ENCODE peak calls at places on chromosome 18, in five cellular contexts. C is fibroblast of pulmonary artery, M is OCI-LY7, N is transverse colon, Y is ovary. Z is an unnamed sample.

GRCh38 chr18:23228102-23229051 is 93.1 kb downstream of the CABLES1 start:
- DNase-seq in C (peak), M (peak), N (peak), Y (no peak), Z (no peak)

GRCh38 chr18:55587341-55588000 is 521 bp downstream of the TCF4 start:
- DNase-seq in C (peak), M (peak), N (no peak), Y (peak), Z (no peak)

GRCh38 chr18:41875094-41875780 is 79.8 kb upstream of the PIK3C3 start:
- DNase-seq in C (peak), M (no peak), N (no peak), Y (no peak), Z (no peak)

GRCh38 chr18:33960393-33960792 is 264.3 kb downstream of the NOL4 start:
- DNase-seq in C (no peak), M (no peak), N (no peak), Y (no peak), Z (no peak)

GRCh38 chr18:59049726-59050660 is 89.7 kb upstream of the SEC11C start:
- DNase-seq in C (no peak), M (no peak), N (no peak), Y (no peak), Z (no peak)

GRCh38 chr18:32337821-32338220 is 132.9 kb downstream of the GAREM1 start:
- DNase-seq in C (no peak), M (no peak), N (no peak), Y (no peak), Z (no peak)

GRCh38 chr18:68316636-68317035 is 398.3 kb downstream of the TMX3 start:
- DNase-seq in C (peak), M (no peak), N (no peak), Y (no peak), Z (peak)

GRCh38 chr18:8744656-8745055 is 39.3 kb downstream of the MTCL1 start:
- DNase-seq in C (no peak), M (peak), N (no peak), Y (no peak), Z (no peak)

GRCh38 chr18:2529154-2529553 is 42.2 kb downstream of the METTL4 start:
- DNase-seq in C (peak), M (no peak), N (no peak), Y (no peak), Z (peak)

GRCh38 chr18:65567372-65567771 is 183.4 kb upstream of the CDH7 start:
- DNase-seq in C (peak), M (no peak), N (no peak), Y (no peak), Z (no peak)

GRCh38 chr18:41744664-41745063 is 210.4 kb upstream of the PIK3C3 start:
- DNase-seq in C (peak), M (no peak), N (no peak), Y (no peak), Z (no peak)

GRCh38 chr18:24443870-24444269 is 16.6 kb upstream of the HRH4 start:
- DNase-seq in C (no peak), M (no peak), N (no peak), Y (no peak), Z (no peak)

GRCh38 chr18:55753643-55754255 is 165.8 kb upstream of the TCF4 start:
- DNase-seq in C (peak), M (no peak), N (no peak), Y (no peak), Z (no peak)

GRCh38 chr18:74116628-74117554 is 30.7 kb downstream of the FBXO15 start:
- DNase-seq in C (peak), M (peak), N (peak), Y (no peak), Z (peak)

GRCh38 chr18:8749492-8749891 is 44.1 kb downstream of the MTCL1 start:
- DNase-seq in C (no peak), M (no peak), N (no peak), Y (no peak), Z (no peak)

GRCh38 chr18:55500316-55501086 is 87.5 kb downstream of the TCF4 start:
- DNase-seq in C (peak), M (no peak), N (no peak), Y (no peak), Z (peak)

GRCh38 chr18:36496022-36496421 is 198.5 kb downstream of the FHOD3 start:
- DNase-seq in C (no peak), M (peak), N (no peak), Y (no peak), Z (no peak)

GRCh38 chr18:52387246-52387645 is 47.2 kb downstream of the DCC start:
- DNase-seq in C (no peak), M (no peak), N (no peak), Y (no peak), Z (no peak)

GRCh38 chr18:22789600-22789999 is 143.5 kb upstream of the RBBP8 start:
- DNase-seq in C (no peak), M (no peak), N (no peak), Y (no peak), Z (no peak)

GRCh38 chr18:34707670-34708069 is 2.4 kb upstream of the DTNA start:
- DNase-seq in C (peak), M (no peak), N (peak), Y (peak), Z (peak)

GRCh38 chr18:59911600-59911999 is 11.8 kb downstream of the PMAIP1 start:
- DNase-seq in C (no peak), M (peak), N (no peak), Y (no peak), Z (no peak)

GRCh38 chr18:76459312-76459686 is 35.7 kb downstream of the ZNF516 start:
- DNase-seq in C (no peak), M (no peak), N (no peak), Y (no peak), Z (no peak)
- H3K4me3 ChIP-seq in C (peak), M (no peak), N (no peak), Y (peak), Z (peak)

GRCh38 chr18:58026395-58026794 is 17.6 kb upstream of the NEDD4L start:
- DNase-seq in C (no peak), M (no peak), N (no peak), Y (no peak), Z (no peak)
- TF ChIP-seq CTCF in C (no peak), M (no peak), N (no peak), Y (no peak), Z (no peak)

GRCh38 chr18:62387257-62387656 is 62.1 kb downstream of the TNFRSF11A start:
- DNase-seq in C (no peak), M (no peak), N (no peak), Y (no peak), Z (no peak)

GRCh38 chr18:62384068-62384467 is 59.0 kb downstream of the TNFRSF11A start:
- DNase-seq in C (peak), M (no peak), N (no peak), Y (no peak), Z (no peak)

GRCh38 chr18:62386616-62387015 is 61.5 kb downstream of the TNFRSF11A start:
- DNase-seq in C (no peak), M (no peak), N (no peak), Y (no peak), Z (no peak)

GRCh38 chr18:62386091-62386490 is 61.0 kb downstream of the TNFRSF11A start:
- DNase-seq in C (no peak), M (no peak), N (no peak), Y (no peak), Z (no peak)

GRCh38 chr18:62384610-62385097 is 59.5 kb downstream of the TNFRSF11A start:
- DNase-seq in C (peak), M (no peak), N (no peak), Y (no peak), Z (no peak)
- H3K4me3 ChIP-seq in C (peak), M (no peak), N (no peak), Y (no peak), Z (peak)

DNA sequence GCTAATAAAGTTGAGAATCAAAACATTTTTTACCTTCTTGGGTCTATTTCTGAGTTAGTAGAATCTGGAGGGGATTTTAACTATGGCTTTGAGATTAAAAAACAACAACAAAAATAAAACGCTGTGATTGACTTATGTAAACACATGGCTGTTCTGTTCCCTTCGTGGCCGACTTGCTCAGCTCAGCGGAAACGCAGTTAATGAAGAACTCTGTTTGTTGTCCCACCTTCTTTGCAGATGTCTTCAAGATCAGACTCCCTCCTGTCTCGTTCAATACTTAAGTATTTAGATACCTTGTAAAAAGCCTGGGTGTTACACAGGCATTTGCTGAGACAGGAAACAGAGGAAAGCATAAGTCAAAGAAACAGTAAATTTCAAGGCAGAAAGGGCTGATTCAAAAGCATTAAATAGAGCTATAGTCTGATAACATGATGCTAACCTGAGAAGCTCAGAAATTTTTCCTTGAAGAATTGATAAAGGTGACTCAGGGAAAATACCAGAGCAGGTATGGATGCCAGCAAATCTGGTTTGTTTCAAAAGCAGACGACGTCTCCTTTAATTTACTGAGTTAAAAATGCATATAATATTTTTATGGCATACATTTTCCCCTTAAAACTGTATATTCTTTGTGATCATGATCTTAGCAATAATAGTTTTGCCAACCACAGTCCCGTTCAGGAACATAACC is 21.7 kb upstream of the POLI start:
- DNase-seq in C (no peak), M (peak), N (no peak), Y (no peak), Z (no peak)
- TF ChIP-seq CTCF in C (no peak), M (no peak), N (no peak), Y (no peak), Z (no peak)

GRCh38 chr18:634551-635045 is 22.9 kb upstream of the TYMS start:
- DNase-seq in C (no peak), M (no peak), N (no peak), Y (no peak), Z (no peak)

GRCh38 chr18:629303-630150 is 27.9 kb upstream of the TYMS start:
- DNase-seq in C (peak), M (no peak), N (no peak), Y (no peak), Z (no peak)

GRCh38 chr18:631560-631959 is 25.9 kb upstream of the TYMS start:
- DNase-seq in C (no peak), M (no peak), N (no peak), Y (no peak), Z (no peak)

DNA sequence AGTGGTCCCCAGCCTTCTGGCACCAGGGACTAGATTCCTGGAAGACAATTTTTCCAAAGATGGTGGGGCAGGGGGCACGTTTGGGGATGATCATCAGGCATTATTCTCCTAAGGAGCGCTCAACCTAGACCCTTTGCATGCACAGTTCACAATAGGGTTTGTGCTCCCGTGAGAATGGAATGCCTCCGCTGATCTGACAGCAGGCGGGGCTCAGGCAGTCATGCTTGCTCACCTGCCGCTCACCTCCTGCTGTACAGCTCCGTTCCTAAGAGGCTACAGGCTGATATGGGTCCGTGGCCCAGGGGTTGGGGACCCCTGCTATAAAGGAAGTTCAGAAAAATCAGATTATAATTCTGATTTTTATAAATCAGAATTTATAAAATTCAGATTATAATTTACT is 22.3 kb upstream of the TYMS start:
- DNase-seq in C (no peak), M (no peak), N (no peak), Y (no peak), Z (no peak)
- H3K4me3 ChIP-seq in C (no peak), M (no peak), N (no peak), Y (no peak), Z (no peak)

GRCh38 chr18:44715245-44715644 is 34.6 kb downstream of the SETBP1 start:
- DNase-seq in C (peak), M (no peak), N (peak), Y (no peak), Z (peak)

GRCh38 chr18:44714376-44714775 is 33.7 kb downstream of the SETBP1 start:
- DNase-seq in C (no peak), M (no peak), N (no peak), Y (no peak), Z (no peak)

GRCh38 chr18:44713435-44713834 is 32.7 kb downstream of the SETBP1 start:
- DNase-seq in C (no peak), M (no peak), N (no peak), Y (no peak), Z (no peak)

GRCh38 chr18:44709297-44710117 is 28.8 kb downstream of the SETBP1 start:
- DNase-seq in C (no peak), M (no peak), N (no peak), Y (no peak), Z (no peak)

GRCh38 chr18:44712025-44712424 is 31.3 kb downstream of the SETBP1 start:
- DNase-seq in C (no peak), M (no peak), N (no peak), Y (no peak), Z (no peak)
- TF ChIP-seq CTCF in C (no peak), M (no peak), N (no peak), Y (no peak), Z (no peak)

Z was measured in astrocyte of the cerebellum.